ENCODE peak calls at places on chromosomes 11 and 22, in eight cellular contexts. H is NCI-H1417, S is pulmonary artery endothelial cell, C is NCI-H82, J is GM19239, N is midbrain, K is NCI-H510A treated with DMSO at 0.1 percent for 48 hours, E is NCI-H774. O is an unnamed sample.

GRCh38 chr22:45455212-45455611 is 41.7 kb downstream of the RIBC2 start:
- DNase-seq in H (no peak), S (no peak), C (no peak), J (no peak), N (no peak), K (no peak), E (no peak), O (no peak)

GRCh38 chr11:8011383-8011782 is 24.2 kb downstream of the EIF3F start:
- DNase-seq in H (no peak), S (no peak), C (no peak), J (no peak), N (no peak), K (no peak), E (no peak), O (no peak)

GRCh38 chr22:22171357-22172218 is 73.0 kb upstream of the VPREB1 start:
- DNase-seq in H (no peak), S (no peak), C (peak; percentile 8), J (no peak), N (no peak), K (peak; percentile 13), E (no peak), O (no peak)

GRCh38 chr11:2770556-2771301 is 70.9 kb upstream of the KCNQ1OT1 start:
- DNase-seq in H (no peak), S (no peak), C (no peak), J (no peak), N (no peak), K (no peak), E (no peak), O (no peak)

GRCh38 chr11:6812391-6813005 is 13.0 kb upstream of the OR6A2 start:
- DNase-seq in H (peak; percentile 65), S (no peak), C (peak; percentile 72), J (peak; percentile 38), N (peak; percentile 6), K (peak; percentile 37), E (peak; percentile 43), O (peak; percentile 49)

GRCh38 chr11:9231848-9232177 is 33.3 kb downstream of the DENND5A start:
- DNase-seq in H (no peak), S (peak; percentile 15), C (no peak), J (no peak), N (peak; percentile 88), K (no peak), E (no peak), O (no peak)

GRCh38 chr11:46278387-46279173 is 1.1 kb downstream of the CREB3L1 start:
- DNase-seq in H (no peak), S (no peak), C (peak; percentile 50), J (no peak), N (no peak), K (no peak), E (no peak), O (no peak)

GRCh38 chr11:73376803-73377629 is 817 bp downstream of the RELT start:
- DNase-seq in H (peak; percentile 71), S (peak; percentile 32), C (peak; percentile 37), J (peak; percentile 63), N (peak; percentile 55), K (peak; percentile 36), E (peak; percentile 11), O (peak; percentile 12)

GRCh38 chr11:75107187-75107586 is 10.5 kb upstream of the OR2AT4 start:
- DNase-seq in H (no peak), S (no peak), C (no peak), J (no peak), N (no peak), K (no peak), E (no peak), O (no peak)

GRCh38 chr11:31865606-31866300 is 54.6 kb upstream of the PAX6 start:
- DNase-seq in H (no peak), S (no peak), C (no peak), J (no peak), N (no peak), K (no peak), E (no peak), O (no peak)

GRCh38 chr11:119099707-119100106 is 1.9 kb downstream of the DPAGT1 start:
- DNase-seq in H (no peak), S (no peak), C (no peak), J (no peak), N (no peak), K (no peak), E (no peak), O (no peak)

GRCh38 chr11:122285021-122285420 is 169.0 kb upstream of the BLID start:
- DNase-seq in H (no peak), S (no peak), C (no peak), J (no peak), N (no peak), K (no peak), E (no peak), O (no peak)

GRCh38 chr22:49863936-49864335 is 10.3 kb downstream of the ZBED4 start:
- DNase-seq in H (no peak), S (no peak), C (no peak), J (no peak), N (no peak), K (no peak), E (no peak), O (no peak)

GRCh38 chr11:12248330-12248729 is 129.0 kb upstream of the PARVA start:
- DNase-seq in H (peak; percentile 96), S (no peak), C (peak; percentile 6), J (no peak), N (peak; percentile 61), K (peak; percentile 99), E (peak; percentile 94), O (peak; percentile 94)

GRCh38 chr22:40396882-40397281 is 26.5 kb downstream of the SGSM3 start:
- DNase-seq in H (peak; percentile 88), S (peak; percentile 81), C (peak; percentile 45), J (no peak), N (no peak), K (peak; percentile 86), E (peak; percentile 6), O (peak; percentile 77)

GRCh38 chr11:94809251-94809650 is 41.1 kb downstream of the AMOTL1 start:
- DNase-seq in H (no peak), S (no peak), C (no peak), J (no peak), N (no peak), K (no peak), E (no peak), O (no peak)

GRCh38 chr11:129569007-129569406 is 193.4 kb downstream of the BARX2 start:
- DNase-seq in H (no peak), S (no peak), C (no peak), J (no peak), N (no peak), K (no peak), E (no peak), O (no peak)

GRCh38 chr11:126281666-126282175 is 1.2 kb upstream of the TIRAP start:
- DNase-seq in H (no peak), S (no peak), C (no peak), J (no peak), N (no peak), K (no peak), E (no peak), O (no peak)

GRCh38 chr11:109609454-109610185 is 187.6 kb downstream of the C11orf87 start:
- DNase-seq in H (no peak), S (no peak), C (no peak), J (no peak), N (no peak), K (no peak), E (no peak), O (no peak)

GRCh38 chr11:64726211-64726641 is 3.2 kb upstream of the NRXN2 start:
- DNase-seq in H (no peak), S (no peak), C (no peak), J (no peak), N (no peak), K (no peak), E (no peak), O (no peak)

GRCh38 chr22:35586771-35587170 is 30.4 kb downstream of the MB start:
- DNase-seq in H (no peak), S (no peak), C (no peak), J (no peak), N (no peak), K (no peak), E (no peak), O (no peak)

GRCh38 chr11:27711725-27712124 is 11.5 kb upstream of the BDNF start:
- DNase-seq in H (no peak), S (no peak), C (no peak), J (no peak), N (no peak), K (no peak), E (no peak), O (no peak)

GRCh38 chr11:18727499-18728236 is 1.7 kb upstream of the IGSF22 start:
- DNase-seq in H (peak; percentile 53), S (no peak), C (peak; percentile 72), J (peak; percentile 59), N (peak; percentile 11), K (peak; percentile 6), E (no peak), O (peak; percentile 45)

GRCh38 chr11:102767800-102768199 is 12.6 kb downstream of the MMP10 start:
- DNase-seq in H (no peak), S (no peak), C (no peak), J (no peak), N (no peak), K (no peak), E (no peak), O (no peak)

GRCh38 chr11:58580311-58580710 is 1.4 kb downstream of the ZFP91 start:
- DNase-seq in H (no peak), S (no peak), C (no peak), J (no peak), N (no peak), K (no peak), E (no peak), O (no peak)

GRCh38 chr11:103659743-103660142 is 376.7 kb upstream of the DDI1 start:
- DNase-seq in H (no peak), S (no peak), C (no peak), J (no peak), N (no peak), K (no peak), E (no peak), O (peak; percentile 26)

GRCh38 chr22:50728523-50728931 is 9.5 kb upstream of the ACR start:
- DNase-seq in H (no peak), S (no peak), C (no peak), J (no peak), N (no peak), K (no peak), E (no peak), O (no peak)

GRCh38 chr22:23365524-23365923 is 185.2 kb downstream of the BCR start:
- DNase-seq in H (no peak), S (no peak), C (no peak), J (no peak), N (no peak), K (no peak), E (no peak), O (no peak)

GRCh38 chr22:29093980-29094379 is 21.1 kb downstream of the KREMEN1 start:
- DNase-seq in H (no peak), S (no peak), C (no peak), J (no peak), N (no peak), K (no peak), E (no peak), O (peak; percentile 0)

GRCh38 chr11:122779047-122779629 is 59.2 kb upstream of the CRTAM start:
- DNase-seq in H (no peak), S (no peak), C (peak; percentile 10), J (no peak), N (no peak), K (no peak), E (no peak), O (no peak)

GRCh38 chr11:12496181-12497025 is 119.0 kb downstream of the PARVA start:
- DNase-seq in H (no peak), S (no peak), C (peak; percentile 56), J (no peak), N (no peak), K (no peak), E (no peak), O (no peak)

GRCh38 chr22:30439836-30440235 is 14.3 kb downstream of the MTFP1 start:
- DNase-seq in H (no peak), S (no peak), C (no peak), J (no peak), N (no peak), K (no peak), E (no peak), O (no peak)

GRCh38 chr22:20510811-20511577 is 3.6 kb downstream of the MED15 start:
- DNase-seq in H (no peak), S (no peak), C (no peak), J (no peak), N (no peak), K (no peak), E (no peak), O (no peak)

GRCh38 chr11:45806072-45806933 is 1.4 kb downstream of the SLC35C1 start:
- DNase-seq in H (no peak), S (no peak), C (peak; percentile 5), J (no peak), N (no peak), K (no peak), E (no peak), O (no peak)

O was measured in NCI-H2081.